ENCODE peak calls at places on chromosomes 11 and 22, in four cellular contexts. U is HCT116, M is fibroblast of lung, D is mammary epithelial cell. A is an unnamed sample.

GRCh38 chr22:19880786-19881569 is 26.3 kb upstream of the GNB1L start:
- DNase-seq in U (peak; percentile 41), M (peak; percentile 97), D (peak; percentile 69), A (no peak)

GRCh38 chr11:14320020-14320419 is 39.0 kb downstream of the RRAS2 start:
- DNase-seq in U (no peak), M (peak; percentile 74), D (no peak), A (peak; percentile 73)

GRCh38 chr11:86151188-86152005 is 82.5 kb upstream of the PICALM start:
- DNase-seq in U (no peak), M (peak; percentile 78), D (no peak), A (peak; percentile 11)

GRCh38 chr22:17486719-17487118 is 76.6 kb upstream of the SLC25A18 start:
- DNase-seq in U (no peak), M (no peak), D (no peak), A (no peak)

GRCh38 chr11:114960117-114960516 is 281.8 kb downstream of the NXPE2 start:
- DNase-seq in U (no peak), M (no peak), D (no peak), A (no peak)

GRCh38 chr22:24033731-24034130 is 22.6 kb downstream of the CABIN1 start:
- DNase-seq in U (no peak), M (no peak), D (no peak), A (no peak)

GRCh38 chr11:37505406-37505805 is 907.4 kb upstream of the RAG2 start:
- DNase-seq in U (no peak), M (peak; percentile 16), D (peak; percentile 62), A (no peak)

GRCh38 chr11:84675631-84676030 is 951.5 kb downstream of the DLG2 start:
- DNase-seq in U (no peak), M (no peak), D (no peak), A (no peak)

GRCh38 chr11:32830796-32831195 is 1.1 kb downstream of the PRRG4 start:
- DNase-seq in U (no peak), M (no peak), D (peak; percentile 48), A (no peak)

GRCh38 chr11:126146454-126147192 is 64.8 kb downstream of the RPUSD4 start:
- DNase-seq in U (no peak), M (no peak), D (no peak), A (peak; percentile 29)

GRCh38 chr11:131923309-131923708 is 552.9 kb downstream of the NTM start:
- DNase-seq in U (no peak), M (no peak), D (no peak), A (no peak)

GRCh38 chr11:76787271-76787670 is 4.1 kb downstream of the TSKU start:
- DNase-seq in U (no peak), M (no peak), D (no peak), A (no peak)

GRCh38 chr11:78147807-78148206 is 8.4 kb upstream of the ALG8 start:
- DNase-seq in U (no peak), M (no peak), D (no peak), A (no peak)

GRCh38 chr22:26322179-26322905 is 106.7 kb upstream of the ASPHD2 start:
- DNase-seq in U (peak; percentile 8), M (peak; percentile 95), D (peak; percentile 92), A (no peak)

GRCh38 chr22:19319281-19319680 is 27.8 kb upstream of the CLTCL1 start:
- DNase-seq in U (no peak), M (no peak), D (no peak), A (no peak)

GRCh38 chr22:32830473-32830872 is 29.0 kb downstream of the TIMP3 start:
- DNase-seq in U (no peak), M (no peak), D (no peak), A (no peak)

GRCh38 chr22:46145361-46145851 is 4.9 kb upstream of the PPARA start:
- DNase-seq in U (no peak), M (no peak), D (no peak), A (no peak)

GRCh38 chr11:12746593-12747097 is 72.4 kb downstream of the TEAD1 start:
- DNase-seq in U (peak; percentile 78), M (peak; percentile 95), D (peak; percentile 80), A (peak; percentile 68)

GRCh38 chr22:36125994-36126531 is 34.5 kb downstream of the APOL3 start:
- DNase-seq in U (no peak), M (no peak), D (no peak), A (no peak)

GRCh38 chr11:64667154-64667745 is 55.7 kb downstream of the NRXN2 start:
- DNase-seq in U (no peak), M (no peak), D (no peak), A (no peak)

GRCh38 chr22:49869855-49870712 is 16.4 kb downstream of the ZBED4 start:
- DNase-seq in U (no peak), M (peak; percentile 15), D (no peak), A (peak; percentile 20)

GRCh38 chr22:26168934-26169311 is 339 bp upstream of the SEZ6L start:
- DNase-seq in U (no peak), M (peak; percentile 6), D (no peak), A (no peak)

GRCh38 chr11:115207166-115207591 is 297.0 kb downstream of the CADM1 start:
- DNase-seq in U (no peak), M (no peak), D (no peak), A (no peak)

GRCh38 chr22:19674129-19674928 is 40.0 kb upstream of the SEPTIN5 start:
- DNase-seq in U (no peak), M (no peak), D (no peak), A (no peak)

GRCh38 chr11:3203221-3204043 is 15.2 kb downstream of the MRGPRG start:
- DNase-seq in U (no peak), M (peak; percentile 19), D (peak; percentile 4), A (no peak)

GRCh38 chr11:11769782-11770181 is 72.0 kb upstream of the USP47 start:
- DNase-seq in U (no peak), M (no peak), D (no peak), A (no peak)

GRCh38 chr11:114438303-114438702 is 964 bp upstream of the REXO2 start:
- DNase-seq in U (no peak), M (peak; percentile 47), D (peak; percentile 16), A (no peak)

GRCh38 chr11:44310198-44310455 is 188 bp upstream of the ALX4 start:
- DNase-seq in U (no peak), M (no peak), D (no peak), A (no peak)

GRCh38 chr11:44308923-44309482 is 936 bp downstream of the ALX4 start:
- DNase-seq in U (no peak), M (peak; percentile 9), D (no peak), A (no peak)

GRCh38 chr11:44310456-44311272 is 725 bp upstream of the ALX4 start:
- DNase-seq in U (no peak), M (no peak), D (no peak), A (no peak)

GRCh38 chr11:44308256-44308922 is 1.6 kb downstream of the ALX4 start:
- DNase-seq in U (no peak), M (no peak), D (no peak), A (no peak)

GRCh38 chr11:44309483-44310197 is at the start of gene ALX4:
- DNase-seq in U (no peak), M (peak; percentile 17), D (peak; percentile 43), A (no peak)
- TF ChIP-seq EZH2 in U (no peak), M (peak; percentile 94), D (peak; percentile 6), A (no peak)

GRCh38 chr11:45892856-45893255 is 7.4 kb downstream of the MAPK8IP1 start:
- DNase-seq in U (no peak), M (no peak), D (no peak), A (no peak)

GRCh38 chr11:45887587-45887986 is 2.1 kb downstream of the MAPK8IP1 start:
- DNase-seq in U (no peak), M (no peak), D (no peak), A (no peak)

GRCh38 chr11:45889555-45889954 is 4.1 kb downstream of the MAPK8IP1 start:
- DNase-seq in U (no peak), M (no peak), D (no peak), A (no peak)

GRCh38 chr11:45889966-45890365 is 4.5 kb downstream of the MAPK8IP1 start:
- DNase-seq in U (no peak), M (no peak), D (no peak), A (no peak)

GRCh38 chr11:45890886-45891550 is 5.6 kb downstream of the MAPK8IP1 start:
- DNase-seq in U (no peak), M (no peak), D (no peak), A (no peak)
- TF ChIP-seq CTCF in U (peak; percentile 11), M (no peak), D (peak; percentile 3), A (no peak)

DNA sequence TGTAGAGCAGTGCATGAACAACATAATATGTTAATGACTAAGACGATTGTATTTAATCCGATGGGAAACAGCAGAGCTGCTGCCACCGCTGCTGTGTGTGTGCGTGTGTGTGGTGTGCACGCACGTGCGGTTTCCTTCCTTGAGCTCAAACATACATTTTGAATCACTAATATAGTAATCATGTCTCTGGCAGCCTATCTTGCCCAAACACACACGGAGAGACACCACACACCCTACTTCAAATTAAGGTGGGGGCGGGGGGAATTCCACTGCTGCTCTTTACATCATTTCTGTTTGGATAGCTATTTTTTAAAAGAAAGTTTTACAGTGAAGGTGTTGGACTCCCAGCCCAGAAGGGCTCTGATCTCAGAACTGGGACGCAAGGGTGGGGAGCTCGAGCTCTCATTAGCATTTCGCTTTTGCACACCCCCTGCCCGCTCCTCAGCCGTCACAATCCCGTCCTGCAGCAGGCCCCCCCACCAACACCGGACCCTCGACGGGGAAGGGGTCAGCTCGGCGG is 648 bp upstream of the FAM83F start:
- DNase-seq in U (no peak), M (no peak), D (no peak), A (no peak)
- H3K4me2 ChIP-seq in U (peak overlapping the region; percentile 71), M (no peak overlapping the region), D (peak overlapping the region; percentile 64), A (no peak overlapping the region)

GRCh38 chr22:37806409-37807338 is 1.1 kb upstream of the GCAT start:
- DNase-seq in U (no peak), M (peak; percentile 52), D (peak; percentile 64), A (peak; percentile 67)
- TF ChIP-seq EZH2 in U (no peak), M (no peak), D (no peak), A (no peak)

GRCh38 chr22:28986366-28986765 is 75.3 kb downstream of the C22orf31 start:
- DNase-seq in U (no peak), M (peak; percentile 79), D (no peak), A (no peak)
- TF ChIP-seq CTCF in U (no peak), M (no peak), D (no peak), A (no peak)

GRCh38 chr11:60924110-60924905 is at the start of gene TMEM132A:
- DNase-seq in U (peak; percentile 37), M (peak; percentile 73), D (peak; percentile 70), A (no peak)
- H3K4me2 ChIP-seq in U (peak within 1 kb of the TSS; percentile 92), M (peak within 1 kb of the TSS; percentile 76), D (peak within 1 kb of the TSS; percentile 93), A (no peak within 1 kb of the TSS)

GRCh38 chr11:110713469-110713776 is 1.2 kb upstream of the ARHGAP20 start:
- DNase-seq in U (no peak), M (no peak), D (no peak), A (no peak)

GRCh38 chr11:110710520-110711381 is 1.5 kb downstream of the ARHGAP20 start:
- DNase-seq in U (no peak), M (peak; percentile 43), D (no peak), A (no peak)

GRCh38 chr11:110712643-110713468 is 619 bp upstream of the ARHGAP20 start:
- DNase-seq in U (no peak), M (peak; percentile 47), D (peak; percentile 14), A (no peak)

GRCh38 chr11:110711448-110711775 is 825 bp downstream of the ARHGAP20 start:
- DNase-seq in U (no peak), M (no peak), D (no peak), A (no peak)

GRCh38 chr11:110711776-110712642 is at the start of gene ARHGAP20:
- DNase-seq in U (no peak), M (peak; percentile 69), D (peak; percentile 28), A (no peak)
- TF ChIP-seq EZH2 in U (no peak), M (no peak), D (peak; percentile 90), A (no peak)

A was measured in DND-41.